ENCODE peak calls at places on chromosomes 2 and 18, in six cellular contexts. One of them, this sample, is unnamed.

GRCh38 chr2:113992090-113992489 is 102.2 kb downstream of the ACTR3 start:
- DNase-seq in neuronal stem cell: no peak
- DNase-seq in amniotic stem cell: no peak
- DNase-seq in NCI-H460: no peak
- DNase-seq in NCI-H1048: no peak
- DNase-seq in activated B cell treated with CpG ODN at 0.5 μM for 24 hours: no peak
- DNase-seq in this sample: no peak

GRCh38 chr2:85216051-85216431 is 82.8 kb downstream of the TCF7L1 start:
- DNase-seq in activated B cell treated with CpG ODN at 0.5 μM for 24 hours: no peak
- DNase-seq in neuronal stem cell: no peak
- DNase-seq in amniotic stem cell: no peak
- DNase-seq in NCI-H460: no peak
- DNase-seq in NCI-H1048: no peak
- DNase-seq in this sample: no peak

GRCh38 chr2:70190086-70190412 is 770 bp downstream of the C2orf42 start:
- DNase-seq in neuronal stem cell: no peak
- DNase-seq in NCI-H460: peak
- DNase-seq in NCI-H1048: no peak
- DNase-seq in amniotic stem cell: no peak
- DNase-seq in activated B cell treated with CpG ODN at 0.5 μM for 24 hours: no peak
- DNase-seq in this sample: no peak

GRCh38 chr2:198054299-198054698 is 249.9 kb downstream of the PLCL1 start:
- DNase-seq in NCI-H1048: no peak
- DNase-seq in NCI-H460: peak
- DNase-seq in amniotic stem cell: no peak
- DNase-seq in neuronal stem cell: peak
- DNase-seq in activated B cell treated with CpG ODN at 0.5 μM for 24 hours: no peak
- DNase-seq in this sample: no peak

GRCh38 chr2:27710640-27711430 is 47.1 kb downstream of the SLC4A1AP start:
- DNase-seq in activated B cell treated with CpG ODN at 0.5 μM for 24 hours: no peak
- DNase-seq in NCI-H460: no peak
- DNase-seq in neuronal stem cell: no peak
- DNase-seq in amniotic stem cell: no peak
- DNase-seq in NCI-H1048: no peak
- DNase-seq in this sample: no peak

GRCh38 chr2:206084870-206085741 is 868 bp downstream of the INO80D start:
- DNase-seq in neuronal stem cell: peak
- DNase-seq in activated B cell treated with CpG ODN at 0.5 μM for 24 hours: no peak
- DNase-seq in amniotic stem cell: no peak
- DNase-seq in NCI-H460: peak
- DNase-seq in NCI-H1048: no peak
- DNase-seq in this sample: peak

GRCh38 chr2:131064589-131065232 is 28.5 kb downstream of the FAM168B start:
- DNase-seq in NCI-H460: no peak
- DNase-seq in amniotic stem cell: no peak
- DNase-seq in neuronal stem cell: no peak
- DNase-seq in NCI-H1048: no peak
- DNase-seq in activated B cell treated with CpG ODN at 0.5 μM for 24 hours: no peak
- DNase-seq in this sample: no peak

GRCh38 chr2:60958361-60958760 is 59.2 kb upstream of the PEX13 start:
- DNase-seq in amniotic stem cell: no peak
- DNase-seq in neuronal stem cell: no peak
- DNase-seq in NCI-H1048: no peak
- DNase-seq in activated B cell treated with CpG ODN at 0.5 μM for 24 hours: no peak
- DNase-seq in NCI-H460: no peak
- DNase-seq in this sample: no peak

GRCh38 chr18:42619771-42620170 is 495.7 kb downstream of the RIT2 start:
- DNase-seq in activated B cell treated with CpG ODN at 0.5 μM for 24 hours: no peak
- DNase-seq in neuronal stem cell: no peak
- DNase-seq in amniotic stem cell: no peak
- DNase-seq in NCI-H1048: no peak
- DNase-seq in NCI-H460: no peak
- DNase-seq in this sample: no peak

GRCh38 chr2:128512664-128513415 is 194.2 kb upstream of the HS6ST1 start:
- DNase-seq in NCI-H460: no peak
- DNase-seq in amniotic stem cell: no peak
- DNase-seq in neuronal stem cell: no peak
- DNase-seq in activated B cell treated with CpG ODN at 0.5 μM for 24 hours: no peak
- DNase-seq in NCI-H1048: no peak
- DNase-seq in this sample: no peak

This sample was measured in SJSA1.